ENCODE peak calls at places on chromosomes 2 and 18, in five cellular contexts. D, T, M, X and P are unnamed samples.
A peak's percentile ranks its signal among the peaks of the same experiment; 100 is the strongest.

GRCh38 chr2:74119324-74119723 is 28.4 kb downstream of the BOLA3 start:
- DNase-seq in M (no peak), D (no peak), X (no peak), T (no peak), P (no peak)

GRCh38 chr2:168910330-168910729 is 9.2 kb downstream of the G6PC2 start:
- DNase-seq in D (no peak), M (no peak), T (peak; percentile 83), X (no peak), P (no peak)

GRCh38 chr2:175904035-175904434 is 98.0 kb downstream of the LNPK start:
- DNase-seq in D (no peak), T (no peak), M (no peak), X (no peak), P (no peak)

GRCh38 chr2:75466708-75467311 is 93.9 kb downstream of the EVA1A start:
- DNase-seq in X (no peak), D (peak; percentile 9), T (no peak), M (no peak), P (no peak)

GRCh38 chr2:108288534-108289106 is at the start of gene SULT1C2:
- DNase-seq in D (no peak), M (no peak), X (no peak), T (no peak), P (no peak)

GRCh38 chr2:105761931-105762515 is 17.3 kb downstream of the NCK2 start:
- DNase-seq in D (no peak), T (no peak), X (no peak), M (no peak), P (no peak)

GRCh38 chr2:187658952-187659525 is 104.8 kb upstream of the TFPI start:
- DNase-seq in T (no peak), M (no peak), X (no peak), D (no peak), P (no peak)

GRCh38 chr18:58226476-58226875 is 182.4 kb downstream of the NEDD4L start:
- DNase-seq in X (no peak), M (peak; percentile 75), T (no peak), D (no peak), P (no peak)

GRCh38 chr2:241844066-241844728 is 14.5 kb downstream of the PDCD1 start:
- DNase-seq in D (peak; percentile 82), T (no peak), M (no peak), X (peak; percentile 89), P (no peak)

GRCh38 chr2:46375566-46376125 is 78.4 kb downstream of the EPAS1 start:
- DNase-seq in D (no peak), X (no peak), T (no peak), M (no peak), P (peak; percentile 77)

GRCh38 chr2:45696708-45697107 is 45.2 kb downstream of the PRKCE start:
- DNase-seq in M (no peak), D (no peak), T (no peak), X (no peak), P (no peak)

GRCh38 chr2:143936758-143937562 is 583.0 kb downstream of the ZEB2 start:
- DNase-seq in D (no peak), X (peak; percentile 61), M (no peak), T (no peak), P (no peak)

GRCh38 chr2:74602553-74603281 is 45.4 kb downstream of the M1AP start:
- DNase-seq in X (no peak), M (no peak), D (no peak), T (no peak), P (no peak)

GRCh38 chr2:88003074-88003755 is 13.1 kb downstream of the RNU2-63P start:
- DNase-seq in X (no peak), M (no peak), D (no peak), T (no peak), P (no peak)

GRCh38 chr2:109256111-109256510 is 127.1 kb downstream of the SH3RF3 start:
- DNase-seq in T (no peak), M (no peak), X (no peak), D (no peak), P (no peak)

GRCh38 chr18:25787281-25787680 is 303.1 kb downstream of the SS18 start:
- DNase-seq in D (no peak), X (no peak), T (no peak), M (no peak), P (no peak)

GRCh38 chr2:178761759-178762371 is 45.4 kb downstream of the TTN start:
- DNase-seq in D (no peak), M (no peak), X (no peak), T (peak; percentile 6), P (no peak)

GRCh38 chr2:218761795-218762194 is 20.2 kb upstream of the CYP27A1 start:
- DNase-seq in T (no peak), X (no peak), M (no peak), D (no peak), P (no peak)

GRCh38 chr2:216792222-216793001 is 67.5 kb downstream of the TNP1 start:
- DNase-seq in X (peak; percentile 79), D (no peak), T (no peak), M (no peak), P (no peak)

GRCh38 chr18:48312066-48312465 is 97.1 kb downstream of the ZBTB7C start:
- DNase-seq in X (no peak), T (no peak), M (no peak), D (no peak), P (no peak)

GRCh38 chr2:104804148-104804890 is 49.6 kb upstream of the POU3F3 start:
- DNase-seq in X (no peak), D (no peak), M (no peak), T (no peak), P (no peak)

GRCh38 chr2:232260075-232260474 is 118.5 kb upstream of the ALPP start:
- DNase-seq in X (peak; percentile 15), M (no peak), D (no peak), T (no peak), P (no peak)

GRCh38 chr2:74845217-74845751 is 11.4 kb downstream of the HK2 start:
- DNase-seq in X (peak; percentile 82), M (peak; percentile 94), T (no peak), D (peak; percentile 88), P (no peak)

GRCh38 chr2:215396595-215397313 is 39.1 kb downstream of the FN1 start:
- DNase-seq in X (no peak), T (peak; percentile 70), M (no peak), D (no peak), P (no peak)

GRCh38 chr2:241872313-241872642 is 2.7 kb downstream of the RTP5 start:
- DNase-seq in D (no peak), T (no peak), M (no peak), X (no peak), P (no peak)

GRCh38 chr2:191411472-191411871 is 166.3 kb downstream of the MYO1B start:
- DNase-seq in X (no peak), T (no peak), D (peak; percentile 21), M (no peak), P (no peak)
- TF ChIP-seq POLR2AphosphoS5 in X (no peak), T (no peak), D (no peak), M (no peak), P (no peak)

DNA sequence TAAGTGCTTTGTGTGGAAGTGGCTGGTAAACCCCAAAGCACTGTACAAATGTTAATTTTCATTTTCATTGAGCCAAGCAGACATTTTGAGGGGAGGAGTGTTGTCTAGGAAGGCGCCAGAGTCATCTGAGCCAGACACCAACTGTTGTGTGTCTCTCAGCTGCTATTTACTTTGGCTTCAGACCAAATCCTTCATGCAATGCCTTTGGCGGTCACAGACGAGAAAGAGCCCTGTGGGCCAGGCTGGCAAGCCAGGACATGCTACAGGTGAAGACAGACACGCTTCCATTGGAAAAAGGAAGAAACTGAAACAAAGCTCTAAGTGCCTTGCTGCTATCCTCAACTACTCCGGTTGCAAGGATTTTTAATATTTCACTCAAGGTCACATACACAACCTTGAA is 115.4 kb upstream of the CDC42EP3 start:
- DNase-seq in D (peak; percentile 59), M (no peak), X (no peak), T (no peak), P (no peak)
- TF ChIP-seq POLR2AphosphoS5 in D (no peak), M (no peak), X (no peak), T (no peak), P (no peak)

GRCh38 chr18:49479381-49480137 is 7.5 kb downstream of the C18orf32 start:
- DNase-seq in D (no peak), T (no peak), M (no peak), X (no peak), P (no peak)
- TF ChIP-seq POLR2AphosphoS5 in D (no peak), T (no peak), M (no peak), X (no peak), P (no peak)

DNA sequence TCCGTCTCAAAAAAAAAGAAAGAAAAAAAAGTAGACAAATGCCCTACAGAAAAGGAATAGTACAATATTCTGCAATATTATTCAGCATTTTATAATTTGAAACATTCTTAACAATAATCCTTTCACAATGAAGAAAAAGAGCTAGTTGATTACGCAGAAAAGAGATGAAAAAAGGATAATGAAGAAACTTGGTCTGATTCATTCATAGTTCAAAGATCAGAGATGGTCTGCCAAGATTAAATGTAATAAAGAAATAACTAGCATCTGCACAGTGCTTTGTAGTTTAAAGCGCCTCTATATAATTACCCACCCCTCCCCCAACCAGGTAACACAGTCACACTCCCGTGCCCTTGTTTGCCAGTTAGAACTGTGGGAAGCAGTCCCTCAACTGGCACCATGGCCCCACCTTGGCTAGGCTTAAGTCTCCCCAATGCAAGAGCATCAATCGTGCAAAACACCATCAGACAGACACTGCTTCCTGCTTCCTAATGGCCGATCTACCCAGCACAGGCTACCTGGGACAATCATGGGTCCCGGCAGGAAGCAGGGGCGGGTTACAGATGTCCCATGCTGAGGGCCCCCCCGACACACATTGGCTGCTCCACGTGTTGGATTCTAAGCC is 11.6 kb downstream of the ADCY3 start:
- DNase-seq in D (peak; percentile 35), T (no peak), M (no peak), X (no peak), P (no peak)
- TF ChIP-seq POLR2AphosphoS5 in D (no peak), T (no peak), M (no peak), X (no peak), P (no peak)